ENCODE peak calls at places on chromosomes 4 and X, in four cellular contexts. N is K562, Q is A549, U is HepG2. T is an unnamed sample.

GRCh38 chr4:114378306-114378903 is 220.2 kb upstream of the UGT8 start:
- DNase-seq in N (no peak), Q (peak), U (no peak), T (no peak)

GRCh38 chr4:94428884-94429283 is 22.9 kb upstream of the PDLIM5 start:
- DNase-seq in N (no peak), Q (no peak), U (peak), T (no peak)

GRCh38 chr4:54683616-54684346 is 26.0 kb downstream of the KIT start:
- DNase-seq in N (no peak), Q (peak), U (peak), T (peak)

GRCh38 chr4:98298022-98298421 is 36.8 kb downstream of the RAP1GDS1 start:
- DNase-seq in N (no peak), Q (no peak), U (no peak), T (no peak)

GRCh38 chr4:42501624-42502401 is 104.5 kb downstream of the SHISA3 start:
- DNase-seq in N (no peak), Q (no peak), U (no peak), T (no peak)

GRCh38 chr4:56288663-56289062 is 98.6 kb downstream of the AASDH start:
- DNase-seq in N (no peak), Q (no peak), U (no peak), T (no peak)

GRCh38 chrX:119672252-119672825 is 20.6 kb downstream of the SEPTIN6 start:
- DNase-seq in N (no peak), Q (no peak), U (peak), T (no peak)

GRCh38 chr4:139018501-139018900 is 2.9 kb downstream of the NOCT start:
- DNase-seq in N (no peak), Q (no peak), U (no peak), T (no peak)

GRCh38 chr4:472881-473574 is 25.9 kb downstream of the ZNF721 start:
- DNase-seq in N (no peak), Q (peak), U (no peak), T (no peak)

GRCh38 chrX:70033348-70033747 is 16.4 kb downstream of the AWAT2 start:
- DNase-seq in N (peak), Q (peak), U (peak), T (peak)

GRCh38 chr4:4182835-4183568 is 43.7 kb downstream of the OTOP1 start:
- DNase-seq in N (peak), Q (peak), U (peak), T (peak)

GRCh38 chrX:20144491-20144890 is 2.9 kb upstream of the EIF1AX start:
- DNase-seq in N (no peak), Q (no peak), U (no peak), T (no peak)

GRCh38 chr4:75512336-75513211 is 1.6 kb downstream of the RCHY1 start:
- DNase-seq in N (peak), Q (no peak), U (peak), T (no peak)

GRCh38 chrX:320126-320783 is 1.7 kb upstream of the GTPBP6 start:
- DNase-seq in N (no peak), Q (no peak), U (no peak), T (peak)

GRCh38 chrX:22063284-22063683 is 31.2 kb downstream of the PHEX start:
- DNase-seq in N (no peak), Q (no peak), U (no peak), T (no peak)

GRCh38 chr4:55635282-55635681 is 816 bp downstream of the NMU start:
- DNase-seq in N (peak), Q (no peak), U (no peak), T (no peak)

GRCh38 chrX:57595381-57595811 is 3.6 kb downstream of the ZXDB start:
- DNase-seq in N (no peak), Q (peak), U (no peak), T (no peak)

GRCh38 chrX:150898343-150899190 is at the start of gene CD99L2:
- DNase-seq in N (peak), Q (peak), U (peak), T (peak)

GRCh38 chrX:9681422-9681821 is 84.2 kb downstream of the GPR143 start:
- DNase-seq in N (no peak), Q (no peak), U (no peak), T (no peak)

GRCh38 chr4:168648494-168648893 is 151.6 kb downstream of the PALLD start:
- DNase-seq in N (no peak), Q (no peak), U (no peak), T (no peak)

GRCh38 chr4:51997647-51998046 is 22.5 kb downstream of the LRRC66 start:
- DNase-seq in N (no peak), Q (no peak), U (no peak), T (no peak)
- TF ChIP-seq HMGXB4 in N (no peak), Q (no peak), U (no peak), T (no peak)

GRCh38 chr4:189090174-189090814 is 850.4 kb upstream of the FRG1 start:
- DNase-seq in N (no peak), Q (peak), U (peak), T (peak)
- TF ChIP-seq HMGXB4 in N (no peak), Q (no peak), U (no peak), T (no peak)

GRCh38 chr4:176333076-176333475 is 13.3 kb downstream of the SPCS3 start:
- DNase-seq in N (no peak), Q (no peak), U (no peak), T (no peak)
- TF ChIP-seq HMGXB4 in N (no peak), Q (no peak), U (no peak), T (no peak)

GRCh38 chr4:87579478-87579877 is 28.9 kb upstream of the DSPP start:
- DNase-seq in N (no peak), Q (no peak), U (no peak), T (no peak)

GRCh38 chr4:87584509-87584908 is 23.8 kb upstream of the DSPP start:
- DNase-seq in N (no peak), Q (no peak), U (no peak), T (no peak)

GRCh38 chr4:87575408-87575807 is 32.9 kb upstream of the DSPP start:
- DNase-seq in N (no peak), Q (no peak), U (no peak), T (no peak)

GRCh38 chr4:87575983-87576382 is 32.3 kb upstream of the DSPP start:
- DNase-seq in N (no peak), Q (no peak), U (no peak), T (no peak)

GRCh38 chr4:87580057-87580456 is 28.3 kb upstream of the DSPP start:
- DNase-seq in N (no peak), Q (no peak), U (no peak), T (no peak)
- TF ChIP-seq HMGXB4 in N (no peak), Q (no peak), U (no peak), T (no peak)

T was measured in WTC11.